ENCODE peak calls at places on chromosomes 1 and 21, in ten cellular contexts. Y is iPS DF 6.9; Q is GM23248; X is uterus; W is HAP-1; E is effector memory CD4-positive, alpha-beta T cell; R is fibroblast of lung; K is aorta; S is tibial artery; T is NT2/D1. V is an unnamed sample.

GRCh38 chr1:31742462-31743212 is 21.5 kb downstream of the ADGRB2 start:
- DNase-seq in Q (no peak), S (no peak), E (no peak), R (no peak), X (no peak), K (no peak), T (no peak), W (no peak), Y (no peak), V (no peak)

GRCh38 chr1:31111290-31111951 is 45.9 kb upstream of the PUM1 start:
- DNase-seq in X (peak; percentile 15), K (peak; percentile 82), Y (no peak), W (peak; percentile 99), E (no peak), Q (peak; percentile 73), T (peak; percentile 81), R (peak; percentile 64), S (peak; percentile 29), V (no peak)

GRCh38 chr1:203284411-203285208 is 20.7 kb upstream of the BTG2 start:
- DNase-seq in W (no peak), Y (no peak), K (peak; percentile 31), R (no peak), S (no peak), Q (no peak), E (no peak), X (no peak), T (no peak), V (no peak)

GRCh38 chr1:50538476-50538875 is 115.2 kb upstream of the DMRTA2 start:
- DNase-seq in X (no peak), R (no peak), Q (no peak), K (no peak), T (no peak), E (no peak), W (no peak), Y (no peak), S (no peak), V (no peak)

GRCh38 chr21:17386498-17386897 is 126.3 kb upstream of the CXADR start:
- DNase-seq in X (no peak), S (no peak), R (no peak), W (no peak), T (no peak), E (no peak), Q (no peak), Y (no peak), K (no peak), V (no peak)

GRCh38 chr1:3908886-3909517 is 8.9 kb upstream of the C1orf174 start:
- DNase-seq in S (no peak), X (no peak), W (no peak), T (no peak), Y (no peak), R (no peak), E (no peak), K (peak; percentile 70), Q (no peak), V (no peak)

GRCh38 chr1:85224734-85225623 is 24.2 kb upstream of the SYDE2 start:
- DNase-seq in K (no peak), Y (no peak), S (no peak), T (no peak), Q (no peak), W (peak; percentile 68), R (no peak), E (no peak), X (no peak), V (no peak)

GRCh38 chr1:234718509-234719453 is 108.8 kb upstream of the IRF2BP2 start:
- DNase-seq in Y (no peak), W (no peak), R (peak; percentile 36), X (no peak), S (no peak), K (no peak), E (no peak), Q (no peak), T (no peak), V (no peak)

GRCh38 chr1:236568285-236568894 is 35.9 kb downstream of the HEATR1 start:
- DNase-seq in E (no peak), Q (peak; percentile 32), W (no peak), Y (no peak), R (no peak), T (no peak), K (no peak), X (no peak), S (no peak), V (no peak)

GRCh38 chr1:29591601-29592260 is 355.4 kb downstream of the PTPRU start:
- DNase-seq in Y (no peak), E (no peak), K (no peak), S (no peak), X (no peak), W (no peak), Q (no peak), R (no peak), T (no peak), V (no peak)

GRCh38 chr1:28147264-28148094 is 29.0 kb downstream of the PTAFR start:
- DNase-seq in Q (no peak), X (no peak), W (no peak), K (no peak), S (no peak), Y (no peak), R (no peak), T (no peak), E (no peak), V (no peak)

DNA sequence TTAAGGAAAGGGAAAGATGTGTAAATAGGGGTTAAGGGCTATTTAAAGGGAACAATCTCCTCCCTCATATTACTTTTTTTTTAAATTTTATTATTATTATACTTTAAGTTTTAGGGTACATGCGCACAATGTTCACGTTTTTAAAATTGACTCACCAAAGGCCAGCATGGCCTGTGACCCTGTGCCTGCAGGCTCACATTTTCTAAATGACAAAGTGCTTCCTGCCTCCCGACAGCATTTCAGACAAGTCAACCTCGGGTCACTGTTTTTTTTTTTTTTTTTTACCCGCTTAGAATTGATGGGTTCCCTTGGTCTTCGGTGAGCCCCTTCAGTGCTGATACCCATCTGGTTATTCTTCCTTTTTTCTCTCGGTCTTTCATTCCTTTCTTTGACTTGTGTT is 70.4 kb upstream of the SCAF4 start:
- DNase-seq in E (no peak), Q (no peak), S (no peak), T (peak; percentile 18), K (no peak), R (no peak), W (no peak), Y (no peak), X (no peak), V (no peak)
- H3K27me3 ChIP-seq in E (no peaks in the 10 kb centered on the region), Q (no peaks in the 10 kb centered on the region), S (peaks cover 26% of the 10 kb centered on the region), T (no peaks in the 10 kb centered on the region), K (no peaks in the 10 kb centered on the region), R (no peaks in the 10 kb centered on the region), W (no peaks in the 10 kb centered on the region), Y (no peaks in the 10 kb centered on the region), X (no peaks in the 10 kb centered on the region), V (no peaks in the 10 kb centered on the region)

DNA sequence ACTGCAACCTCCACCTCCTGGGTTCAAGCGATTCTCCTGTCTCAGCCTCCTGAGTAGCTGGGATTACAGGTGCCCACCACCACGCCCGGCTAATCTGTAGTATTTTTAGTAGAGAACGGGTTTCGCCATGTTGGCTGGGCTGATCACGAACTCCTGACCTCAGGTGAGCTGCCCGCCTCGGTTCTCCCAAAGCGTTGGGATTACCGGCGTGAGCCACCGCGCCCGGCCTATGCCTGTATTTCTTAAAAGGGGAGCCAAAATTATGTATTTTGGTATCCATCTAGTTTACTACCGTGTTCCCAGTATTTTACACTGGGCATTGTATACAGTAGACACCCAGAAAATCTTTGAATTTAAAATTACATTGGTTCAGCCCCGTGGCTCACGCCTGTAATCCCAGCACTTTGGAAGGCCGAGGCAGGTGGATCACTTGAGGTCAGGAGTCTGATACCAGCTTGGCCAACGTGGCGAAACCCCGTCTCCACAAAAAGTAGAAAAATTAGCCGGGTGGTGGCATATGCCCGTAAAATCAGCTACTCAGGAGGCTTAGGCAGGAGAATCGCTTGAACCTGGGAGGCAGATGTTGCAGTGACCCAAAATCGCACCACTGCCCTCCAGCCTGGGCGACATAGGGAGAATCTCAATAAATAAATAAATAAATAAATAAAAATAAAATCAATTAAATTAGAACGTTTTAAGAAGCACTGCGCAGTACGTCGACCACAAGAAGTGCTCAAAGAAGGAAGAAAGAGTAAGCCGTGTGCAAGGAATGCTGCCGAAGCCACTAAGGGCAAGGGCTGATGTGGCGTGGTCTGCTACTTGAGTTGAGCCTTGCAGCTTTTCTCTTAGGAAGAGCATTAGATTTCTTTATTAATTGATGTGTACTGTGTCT is 1.5 kb upstream of the THRAP3 start:
- DNase-seq in R (no peak), T (no peak), Q (no peak), W (no peak), Y (no peak), S (no peak), K (no peak), X (no peak), E (no peak), V (no peak)
- H3K4me3 ChIP-seq in R (peak overlapping the region; percentile 67), T (peak overlapping the region; percentile 80), Q (peak overlapping the region; percentile 83), W (peak overlapping the region; percentile 77), Y (no peak overlapping the region), S (peak overlapping the region; percentile 87), K (no peak overlapping the region), X (peak overlapping the region; percentile 48), E (peak overlapping the region; percentile 66), V (peak overlapping the region; percentile 92)

DNA sequence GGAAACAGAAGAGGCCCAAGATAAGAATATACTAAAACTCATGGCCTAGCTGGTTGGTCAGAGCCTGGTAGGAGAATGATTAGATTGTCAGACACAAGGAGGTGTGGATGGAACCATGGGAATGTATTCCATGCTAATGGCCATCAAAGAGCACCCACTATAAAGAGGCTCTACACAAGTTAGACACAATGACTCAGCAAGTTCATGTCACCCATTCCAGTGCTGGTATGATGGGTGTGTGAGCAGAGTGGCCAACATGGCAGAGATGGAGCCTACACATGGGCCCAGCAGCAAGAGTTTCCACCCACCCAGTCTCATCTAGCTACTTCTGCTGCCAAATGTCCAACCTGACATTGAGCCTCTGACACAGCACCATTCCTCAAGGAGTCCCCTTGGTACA is 97.5 kb upstream of the COG2 start:
- DNase-seq in Q (no peak), K (no peak), S (no peak), R (no peak), W (no peak), T (no peak), X (no peak), E (no peak), Y (no peak), V (no peak)
- H3K27me3 ChIP-seq in Q (peaks cover 3% of the 10 kb centered on the region), K (no peaks in the 10 kb centered on the region), S (peaks cover 3% of the 10 kb centered on the region), R (no peaks in the 10 kb centered on the region), W (no peaks in the 10 kb centered on the region), T (no peaks in the 10 kb centered on the region), X (no peaks in the 10 kb centered on the region), E (no peaks in the 10 kb centered on the region), Y (no peaks in the 10 kb centered on the region), V (no peaks in the 10 kb centered on the region)

GRCh38 chr1:119564548-119564947 is 57.5 kb downstream of the HSD3B1 start:
- DNase-seq in E (no peak), R (no peak), W (no peak), Y (no peak), T (no peak), X (no peak), Q (no peak), S (no peak), K (no peak), V (no peak)

GRCh38 chr1:119565131-119565772 is 58.2 kb downstream of the HSD3B1 start:
- DNase-seq in X (no peak), Q (no peak), Y (no peak), K (no peak), E (no peak), T (no peak), R (no peak), S (no peak), W (no peak), V (no peak)

DNA sequence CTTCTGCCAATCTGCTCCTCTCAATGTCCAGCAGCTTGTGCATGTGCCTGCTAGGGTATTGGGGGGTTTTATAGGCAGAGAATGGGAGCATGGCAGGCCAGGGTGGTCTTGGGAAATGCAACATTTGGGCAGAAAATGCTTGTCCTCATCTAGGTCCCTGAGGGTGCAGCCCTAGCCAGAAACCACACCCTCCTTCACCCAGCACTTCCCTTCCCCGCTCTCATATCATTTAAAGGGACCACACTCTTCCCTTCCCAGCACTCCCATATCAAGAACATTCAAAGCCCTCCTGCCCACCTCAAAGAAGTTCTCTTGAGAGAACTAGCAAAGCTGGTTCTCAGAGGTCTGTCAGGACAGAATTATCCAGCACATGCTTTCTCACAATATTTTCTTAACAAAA is 62.1 kb downstream of the HSD3B1 start:
- DNase-seq in E (no peak), Q (no peak), R (no peak), S (no peak), Y (no peak), T (no peak), X (no peak), K (no peak), W (no peak), V (no peak)
- H3K4me3 ChIP-seq in E (no peak overlapping the region), Q (no peak overlapping the region), R (no peak overlapping the region), S (no peak overlapping the region), Y (no peak overlapping the region), T (no peak overlapping the region), X (no peak overlapping the region), K (no peak overlapping the region), W (no peak overlapping the region), V (no peak overlapping the region)